ENCODE peak calls at places on chromosome X, in eight cellular contexts. One of them, this sample, is unnamed.

GRCh38 chrX:121150217-121150616 is 102.8 kb downstream of the GLUD2 start:
- DNase-seq in HCT116: no peak
- DNase-seq in K562: no peak
- DNase-seq in stomach: no peak
- DNase-seq in upper lobe of left lung: no peak
- DNase-seq in GM23338: no peak
- DNase-seq in spleen: no peak
- DNase-seq in esophagus muscularis mucosa: no peak
- DNase-seq in this sample: no peak

GRCh38 chrX:38649674-38650647 is 88.6 kb downstream of the TSPAN7 start:
- DNase-seq in spleen: no peak
- DNase-seq in upper lobe of left lung: no peak
- DNase-seq in HCT116: no peak
- DNase-seq in stomach: no peak
- DNase-seq in K562: peak
- DNase-seq in GM23338: no peak
- DNase-seq in esophagus muscularis mucosa: no peak
- DNase-seq in this sample: no peak

GRCh38 chrX:140756948-140757347 is 47.4 kb downstream of the LINC00632 start:
- DNase-seq in K562: no peak
- DNase-seq in spleen: no peak
- DNase-seq in HCT116: no peak
- DNase-seq in upper lobe of left lung: no peak
- DNase-seq in stomach: no peak
- DNase-seq in esophagus muscularis mucosa: no peak
- DNase-seq in GM23338: no peak
- DNase-seq in this sample: no peak

GRCh38 chrX:138745215-138745614 is 33.7 kb upstream of the FGF13 start:
- DNase-seq in upper lobe of left lung: no peak
- DNase-seq in HCT116: no peak
- DNase-seq in K562: peak
- DNase-seq in stomach: no peak
- DNase-seq in spleen: no peak
- DNase-seq in GM23338: peak
- DNase-seq in esophagus muscularis mucosa: no peak
- DNase-seq in this sample: no peak

GRCh38 chrX:38107028-38107427 is 100.7 kb downstream of the SYTL5 start:
- DNase-seq in stomach: no peak
- DNase-seq in K562: no peak
- DNase-seq in GM23338: no peak
- DNase-seq in esophagus muscularis mucosa: no peak
- DNase-seq in spleen: no peak
- DNase-seq in HCT116: no peak
- DNase-seq in upper lobe of left lung: no peak
- DNase-seq in this sample: no peak

GRCh38 chrX:134676440-134676839 is 18.2 kb upstream of the PLAC1 start:
- DNase-seq in stomach: no peak
- DNase-seq in upper lobe of left lung: no peak
- DNase-seq in GM23338: no peak
- DNase-seq in esophagus muscularis mucosa: no peak
- DNase-seq in K562: no peak
- DNase-seq in spleen: no peak
- DNase-seq in HCT116: no peak
- DNase-seq in this sample: no peak

GRCh38 chrX:136209016-136209738 is 42.0 kb downstream of the MAP7D3 start:
- DNase-seq in HCT116: no peak
- DNase-seq in K562: peak
- DNase-seq in GM23338: peak
- DNase-seq in esophagus muscularis mucosa: no peak
- DNase-seq in stomach: peak
- DNase-seq in spleen: no peak
- DNase-seq in upper lobe of left lung: no peak
- DNase-seq in this sample: peak

GRCh38 chrX:133859336-133859735 is 126.1 kb downstream of the GPC3 start:
- DNase-seq in esophagus muscularis mucosa: no peak
- DNase-seq in HCT116: no peak
- DNase-seq in stomach: no peak
- DNase-seq in GM23338: no peak
- DNase-seq in K562: no peak
- DNase-seq in spleen: no peak
- DNase-seq in upper lobe of left lung: no peak
- DNase-seq in this sample: no peak

GRCh38 chrX:22424141-22424915 is 151.6 kb downstream of the CBLL2 start:
- DNase-seq in upper lobe of left lung: no peak
- DNase-seq in stomach: no peak
- DNase-seq in HCT116: no peak
- DNase-seq in GM23338: no peak
- DNase-seq in K562: no peak
- DNase-seq in esophagus muscularis mucosa: no peak
- DNase-seq in spleen: no peak
- DNase-seq in this sample: no peak

GRCh38 chrX:30888526-30889146 is 418 bp downstream of the TAB3 start:
- DNase-seq in GM23338: peak
- DNase-seq in esophagus muscularis mucosa: no peak
- DNase-seq in upper lobe of left lung: peak
- DNase-seq in K562: no peak
- DNase-seq in spleen: no peak
- DNase-seq in HCT116: no peak
- DNase-seq in stomach: no peak
- DNase-seq in this sample: peak

GRCh38 chrX:45747905-45748304 is 547.2 kb upstream of the DIPK2B start:
- DNase-seq in stomach: no peak
- DNase-seq in esophagus muscularis mucosa: no peak
- DNase-seq in HCT116: no peak
- DNase-seq in spleen: no peak
- DNase-seq in upper lobe of left lung: no peak
- DNase-seq in K562: no peak
- DNase-seq in GM23338: no peak
- DNase-seq in this sample: no peak

GRCh38 chrX:107676559-107677378 is 48.5 kb downstream of the PRPS1 start:
- DNase-seq in stomach: peak
- DNase-seq in GM23338: no peak
- DNase-seq in upper lobe of left lung: peak
- DNase-seq in spleen: peak
- DNase-seq in K562: peak
- DNase-seq in esophagus muscularis mucosa: peak
- DNase-seq in HCT116: peak
- DNase-seq in this sample: peak

GRCh38 chrX:106791495-106791894 is 11.0 kb upstream of the TBC1D8B start:
- DNase-seq in upper lobe of left lung: no peak
- DNase-seq in stomach: no peak
- DNase-seq in K562: no peak
- DNase-seq in HCT116: no peak
- DNase-seq in esophagus muscularis mucosa: no peak
- DNase-seq in spleen: no peak
- DNase-seq in GM23338: no peak
- DNase-seq in this sample: no peak

GRCh38 chrX:24479924-24480722 is 15.0 kb downstream of the PDK3 start:
- DNase-seq in esophagus muscularis mucosa: no peak
- DNase-seq in HCT116: no peak
- DNase-seq in stomach: no peak
- DNase-seq in GM23338: no peak
- DNase-seq in spleen: peak
- DNase-seq in K562: no peak
- DNase-seq in upper lobe of left lung: peak
- DNase-seq in this sample: no peak

GRCh38 chrX:52923781-52924241 is 26.7 kb downstream of the FAM156B start:
- DNase-seq in GM23338: no peak
- DNase-seq in stomach: peak
- DNase-seq in HCT116: no peak
- DNase-seq in upper lobe of left lung: peak
- DNase-seq in K562: no peak
- DNase-seq in esophagus muscularis mucosa: no peak
- DNase-seq in spleen: peak
- DNase-seq in this sample: peak

GRCh38 chrX:16914058-16914457 is 32.4 kb upstream of the REPS2 start:
- DNase-seq in GM23338: no peak
- DNase-seq in stomach: no peak
- DNase-seq in spleen: no peak
- DNase-seq in K562: no peak
- DNase-seq in upper lobe of left lung: peak
- DNase-seq in esophagus muscularis mucosa: no peak
- DNase-seq in HCT116: no peak
- DNase-seq in this sample: no peak
- TF ChIP-seq POLR2AphosphoS5 in GM23338: no peak
- TF ChIP-seq POLR2AphosphoS5 in stomach: no peak
- TF ChIP-seq POLR2AphosphoS5 in spleen: no peak
- TF ChIP-seq POLR2AphosphoS5 in K562: no peak
- TF ChIP-seq POLR2AphosphoS5 in upper lobe of left lung: no peak
- TF ChIP-seq POLR2AphosphoS5 in esophagus muscularis mucosa: no peak
- TF ChIP-seq POLR2AphosphoS5 in HCT116: no peak
- TF ChIP-seq POLR2AphosphoS5 in this sample: no peak

DNA sequence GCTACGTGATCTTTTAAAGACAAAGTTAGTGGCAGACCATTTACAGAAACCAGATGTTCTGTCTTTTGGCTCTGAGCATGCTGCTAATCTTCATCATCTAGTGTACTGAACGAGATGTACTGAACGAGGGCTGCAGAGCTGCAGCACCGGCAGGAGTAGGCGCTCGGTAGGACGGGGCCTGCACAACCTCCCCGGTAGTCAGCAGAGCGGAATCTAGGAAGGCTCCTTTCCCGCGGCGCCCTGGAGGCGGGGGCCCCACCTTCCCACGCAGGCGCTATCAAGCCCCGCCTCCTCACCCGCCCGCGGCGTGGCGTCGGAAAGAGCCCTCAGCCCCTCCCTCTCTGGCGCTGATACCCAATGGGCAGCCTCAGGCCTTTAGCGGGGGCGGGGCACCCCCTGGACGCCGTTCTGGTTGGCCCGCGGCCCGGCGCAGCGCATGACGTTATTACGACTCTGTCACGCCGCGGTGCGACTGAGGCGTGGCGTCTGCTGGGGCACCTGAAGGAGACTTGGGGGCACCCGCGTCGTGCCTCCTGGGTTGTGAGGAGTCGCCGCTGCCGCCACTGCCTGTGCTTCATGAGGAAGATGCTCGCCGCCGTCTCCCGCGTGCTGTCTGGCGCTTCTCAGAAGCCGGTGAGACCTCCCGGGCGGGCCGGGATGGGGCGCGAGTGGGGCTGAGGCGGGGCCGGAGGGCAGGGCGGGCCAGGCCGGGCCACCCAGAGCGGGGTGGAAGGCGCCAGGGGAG is at the start of gene PDHA1:
- DNase-seq in esophagus muscularis mucosa: peak
- DNase-seq in GM23338: peak
- DNase-seq in spleen: peak
- DNase-seq in stomach: peak
- DNase-seq in K562: peak
- DNase-seq in upper lobe of left lung: peak
- DNase-seq in HCT116: peak
- DNase-seq in this sample: peak
- H3K27ac ChIP-seq in esophagus muscularis mucosa: peak
- H3K27ac ChIP-seq in GM23338: no peak
- H3K27ac ChIP-seq in spleen: peak
- H3K27ac ChIP-seq in stomach: peak
- H3K27ac ChIP-seq in K562: peak
- H3K27ac ChIP-seq in upper lobe of left lung: peak
- H3K27ac ChIP-seq in HCT116: no peak
- H3K27ac ChIP-seq in this sample: peak

DNA sequence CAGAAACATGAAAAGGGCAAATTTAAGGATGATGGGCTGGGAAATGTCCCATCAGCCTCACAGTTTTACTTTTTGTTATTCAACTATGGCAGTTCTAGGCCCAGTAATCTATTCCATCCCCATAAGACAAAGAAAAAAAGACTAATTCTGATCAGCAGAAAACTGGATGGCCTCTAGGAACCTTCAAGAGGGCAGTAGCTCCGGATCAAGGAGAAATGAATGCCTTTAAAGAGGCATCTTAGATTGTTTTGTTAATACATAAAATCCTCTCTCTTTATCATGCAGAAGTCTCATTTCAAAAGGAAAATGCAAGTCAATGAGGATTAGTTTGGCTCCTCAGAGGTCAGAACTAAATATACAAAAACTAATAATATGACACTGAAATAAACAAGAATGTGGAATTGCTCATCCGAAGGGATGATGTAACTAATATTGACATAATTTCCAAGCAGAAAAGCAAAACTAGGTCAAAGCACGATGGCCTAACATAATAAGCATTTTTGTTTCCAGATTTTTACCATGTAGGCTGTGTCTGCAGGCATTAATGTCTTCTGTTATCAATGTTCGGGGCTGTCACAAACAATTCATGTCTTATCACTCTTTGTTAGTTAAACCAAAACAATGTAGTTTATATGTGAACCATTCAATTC is 8.8 kb downstream of the MID1 start:
- DNase-seq in spleen: no peak
- DNase-seq in upper lobe of left lung: no peak
- DNase-seq in stomach: no peak
- DNase-seq in HCT116: no peak
- DNase-seq in GM23338: peak
- DNase-seq in esophagus muscularis mucosa: no peak
- DNase-seq in K562: no peak
- DNase-seq in this sample: no peak
- TF ChIP-seq POLR2AphosphoS5 in spleen: no peak
- TF ChIP-seq POLR2AphosphoS5 in upper lobe of left lung: no peak
- TF ChIP-seq POLR2AphosphoS5 in stomach: no peak
- TF ChIP-seq POLR2AphosphoS5 in HCT116: no peak
- TF ChIP-seq POLR2AphosphoS5 in GM23338: no peak
- TF ChIP-seq POLR2AphosphoS5 in esophagus muscularis mucosa: no peak
- TF ChIP-seq POLR2AphosphoS5 in K562: no peak
- TF ChIP-seq POLR2AphosphoS5 in this sample: no peak

GRCh38 chrX:150688911-150689451 is 4.2 kb upstream of the MTMR1 start:
- DNase-seq in stomach: no peak
- DNase-seq in upper lobe of left lung: no peak
- DNase-seq in spleen: no peak
- DNase-seq in GM23338: peak
- DNase-seq in HCT116: peak
- DNase-seq in K562: no peak
- DNase-seq in esophagus muscularis mucosa: no peak
- DNase-seq in this sample: no peak
- H3K27ac ChIP-seq in stomach: no peak
- H3K27ac ChIP-seq in upper lobe of left lung: no peak
- H3K27ac ChIP-seq in spleen: no peak
- H3K27ac ChIP-seq in GM23338: no peak
- H3K27ac ChIP-seq in HCT116: no peak
- H3K27ac ChIP-seq in K562: no peak
- H3K27ac ChIP-seq in esophagus muscularis mucosa: no peak
- H3K27ac ChIP-seq in this sample: no peak

GRCh38 chrX:9091253-9091652 is 57.3 kb upstream of the FAM9B start:
- DNase-seq in K562: no peak
- DNase-seq in spleen: no peak
- DNase-seq in upper lobe of left lung: no peak
- DNase-seq in GM23338: no peak
- DNase-seq in stomach: no peak
- DNase-seq in esophagus muscularis mucosa: no peak
- DNase-seq in HCT116: no peak
- DNase-seq in this sample: no peak

GRCh38 chrX:9089652-9090051 is 55.7 kb upstream of the FAM9B start:
- DNase-seq in spleen: no peak
- DNase-seq in GM23338: no peak
- DNase-seq in HCT116: no peak
- DNase-seq in stomach: no peak
- DNase-seq in esophagus muscularis mucosa: no peak
- DNase-seq in upper lobe of left lung: no peak
- DNase-seq in K562: no peak
- DNase-seq in this sample: no peak
- TF ChIP-seq POLR2AphosphoS5 in spleen: no peak
- TF ChIP-seq POLR2AphosphoS5 in GM23338: no peak
- TF ChIP-seq POLR2AphosphoS5 in HCT116: no peak
- TF ChIP-seq POLR2AphosphoS5 in stomach: no peak
- TF ChIP-seq POLR2AphosphoS5 in esophagus muscularis mucosa: no peak
- TF ChIP-seq POLR2AphosphoS5 in upper lobe of left lung: no peak
- TF ChIP-seq POLR2AphosphoS5 in K562: no peak
- TF ChIP-seq POLR2AphosphoS5 in this sample: no peak